ENCODE peak calls at places on chromosomes 13 and 19, in six cellular contexts. O is H1, M is breast epithelium, X is SK-N-MC, V is stomach, P is transverse colon. A is an unnamed sample.

GRCh38 chr13:25062479-25062878 is 33.5 kb upstream of the PABPC3 start:
- DNase-seq in V (no peak), O (no peak), P (no peak), M (no peak), X (no peak), A (no peak)

GRCh38 chr13:101709952-101710351 is 257.5 kb downstream of the ITGBL1 start:
- DNase-seq in M (no peak), O (no peak), X (no peak), P (no peak), V (no peak), A (no peak)

GRCh38 chr13:113965383-113965874 is 8.4 kb downstream of the C13orf46 start:
- DNase-seq in X (no peak), P (no peak), M (no peak), O (no peak), V (no peak), A (no peak)

GRCh38 chr13:29522044-29522685 is 73.3 kb downstream of the SLC7A1 start:
- DNase-seq in O (no peak), V (no peak), M (no peak), P (no peak), X (no peak), A (no peak)

GRCh38 chr19:7560271-7560670 is 24.8 kb downstream of the PNPLA6 start:
- DNase-seq in X (no peak), V (no peak), M (no peak), P (no peak), O (no peak), A (no peak)

GRCh38 chr19:29256516-29256915 is 43.6 kb upstream of the UQCRFS1 start:
- DNase-seq in V (no peak), X (no peak), O (no peak), P (no peak), M (no peak), A (no peak)

GRCh38 chr13:102769679-102770078 is 3.9 kb downstream of the TEX30 start:
- DNase-seq in O (no peak), V (no peak), M (no peak), X (no peak), P (no peak), A (no peak)

GRCh38 chr19:5193192-5193591 is 147.4 kb downstream of the PTPRS start:
- DNase-seq in M (no peak), P (no peak), O (peak; percentile 60), V (no peak), X (no peak), A (no peak)

GRCh38 chr19:6087074-6087506 is 23.2 kb downstream of the RFX2 start:
- DNase-seq in X (no peak), O (no peak), V (no peak), M (no peak), P (peak; percentile 53), A (no peak)

GRCh38 chr13:95641961-95642621 is 2.4 kb downstream of the DZIP1 start:
- DNase-seq in V (peak; percentile 54), X (no peak), M (no peak), P (peak; percentile 41), O (peak; percentile 81), A (peak; percentile 77)

GRCh38 chr13:34578471-34578870 is 363.6 kb upstream of the NBEA start:
- DNase-seq in O (no peak), X (no peak), M (no peak), V (no peak), P (no peak), A (no peak)

GRCh38 chr19:35497406-35497805 is 7.1 kb upstream of the KRTDAP start:
- DNase-seq in X (no peak), P (no peak), V (no peak), M (no peak), O (no peak), A (no peak)

GRCh38 chr19:19405919-19406877 is 723 bp downstream of the GATAD2A start:
- DNase-seq in P (peak; percentile 57), O (peak; percentile 78), M (no peak), V (peak; percentile 49), X (no peak), A (peak; percentile 75)

GRCh38 chr13:74464656-74465055 is 330.5 kb upstream of the KLF12 start:
- DNase-seq in P (no peak), X (peak; percentile 85), V (no peak), O (no peak), M (no peak), A (no peak)

GRCh38 chr13:29817604-29818378 is 32.6 kb downstream of the UBL3 start:
- DNase-seq in M (no peak), O (no peak), V (no peak), P (no peak), X (no peak), A (no peak)

GRCh38 chr19:3524075-3524842 is 14.7 kb upstream of the TEKTIP1 start:
- DNase-seq in P (no peak), O (no peak), M (no peak), X (no peak), V (no peak), A (no peak)

GRCh38 chr13:86684402-86684801 is 885.2 kb upstream of the SLITRK6 start:
- DNase-seq in M (no peak), X (no peak), V (no peak), O (no peak), P (no peak), A (no peak)

GRCh38 chr13:40306817-40307216 is 359.6 kb downstream of the FOXO1 start:
- DNase-seq in X (no peak), O (no peak), M (no peak), V (no peak), P (no peak), A (no peak)

GRCh38 chr13:21319869-21320641 is 139.0 kb downstream of the ZDHHC20 start:
- DNase-seq in V (no peak), P (no peak), X (no peak), M (no peak), O (no peak), A (no peak)

GRCh38 chr19:47608908-47609879 is at the start of gene BICRA:
- DNase-seq in X (no peak), P (peak; percentile 84), O (peak; percentile 88), V (peak; percentile 87), M (peak; percentile 82), A (peak; percentile 94)

DNA sequence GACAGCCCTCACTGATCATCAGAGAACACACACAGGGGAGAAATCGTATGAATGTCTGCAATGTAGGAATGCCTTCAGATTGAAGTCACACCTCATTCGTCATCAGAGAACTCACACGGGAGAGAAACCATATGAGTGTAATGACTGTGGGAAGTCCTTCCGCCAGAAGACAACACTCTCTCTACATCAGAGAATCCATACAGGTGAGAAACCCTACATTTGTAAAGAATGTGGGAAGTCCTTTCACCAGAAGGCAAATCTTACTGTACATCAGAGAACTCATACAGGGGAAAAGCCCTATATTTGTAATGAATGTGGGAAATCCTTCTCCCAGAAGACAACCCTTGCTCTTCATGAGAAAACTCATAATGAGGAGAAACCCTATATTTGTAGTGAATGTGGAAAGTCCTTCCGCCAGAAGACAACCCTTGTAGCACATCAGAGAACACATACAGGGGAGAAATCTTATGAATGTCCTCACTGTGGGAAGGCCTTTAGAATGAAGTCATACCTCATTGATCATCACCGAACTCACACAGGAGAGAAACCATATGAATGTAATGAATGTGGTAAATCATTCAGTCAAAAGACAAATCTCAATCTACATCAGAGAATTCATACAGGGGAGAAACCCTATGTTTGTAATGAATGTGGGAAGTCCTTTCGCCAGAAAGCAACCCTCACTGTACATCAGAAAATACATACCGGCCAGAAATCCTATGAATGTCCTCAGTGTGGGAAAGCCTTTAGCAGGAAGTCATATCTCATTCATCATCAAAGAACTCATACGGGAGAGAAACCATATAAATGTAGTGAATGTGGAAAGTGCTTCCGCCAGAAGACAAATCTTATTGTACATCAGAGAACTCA is 32.5 kb downstream of the ZNF567 start:
- DNase-seq in P (no peak), M (no peak), X (no peak), O (no peak), V (no peak), A (no peak)
- H3K9me3 ChIP-seq in P (peaks cover 95% of the 10 kb centered on the region), M (peaks cover 100% of the 10 kb centered on the region), X (peaks cover 60% of the 10 kb centered on the region), O (peaks cover 83% of the 10 kb centered on the region), V (peaks cover 100% of the 10 kb centered on the region), A (peaks cover 95% of the 10 kb centered on the region)

DNA sequence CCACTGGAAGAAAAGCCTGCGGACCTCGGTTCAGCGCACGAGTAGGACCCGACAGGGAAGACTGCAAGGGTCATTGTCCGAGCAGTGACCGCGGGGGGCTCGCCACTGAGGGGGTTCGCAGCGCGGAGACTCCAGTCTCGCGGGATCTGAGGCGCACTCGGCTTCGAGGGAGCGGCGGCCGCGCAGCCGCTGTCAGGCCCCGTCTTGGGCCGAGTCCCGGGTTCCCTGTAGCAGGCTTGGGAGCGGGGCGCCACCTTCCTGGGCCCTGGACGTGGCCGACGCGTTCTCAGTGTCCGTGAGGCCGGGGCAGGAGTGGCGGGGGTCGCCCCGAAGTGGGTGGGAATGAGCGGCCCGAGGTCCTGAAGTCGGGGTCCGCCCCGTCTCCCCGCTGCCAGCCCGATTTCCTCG is 474 bp upstream of the FAM174C start:
- DNase-seq in X (no peak), M (no peak), V (no peak), O (peak; percentile 77), P (no peak), A (peak; percentile 77)
- H3K4me3 ChIP-seq in X (peak overlapping the region; percentile 93), M (peak overlapping the region; percentile 79), V (peak overlapping the region; percentile 76), O (peak overlapping the region; percentile 77), P (peak overlapping the region; percentile 67), A (peak overlapping the region; percentile 27)

GRCh38 chr19:44993926-44994537 is 7.2 kb upstream of the RELB start:
- DNase-seq in P (no peak), V (no peak), M (no peak), X (no peak), O (no peak), A (peak; percentile 60)
- TF ChIP-seq POLR2AphosphoS5 in P (no peak), V (no peak), M (no peak), X (peak; percentile 14), O (no peak), A (no peak)

GRCh38 chr13:60152904-60153303 is 10.8 kb downstream of the DIAPH3 start:
- DNase-seq in V (no peak), P (no peak), M (no peak), X (no peak), O (no peak), A (no peak)
- H3K9me3 ChIP-seq in V (no peaks in the 10 kb centered on the region), P (no peaks in the 10 kb centered on the region), M (no peaks in the 10 kb centered on the region), X (no peaks in the 10 kb centered on the region), O (no peaks in the 10 kb centered on the region), A (no peaks in the 10 kb centered on the region)

DNA sequence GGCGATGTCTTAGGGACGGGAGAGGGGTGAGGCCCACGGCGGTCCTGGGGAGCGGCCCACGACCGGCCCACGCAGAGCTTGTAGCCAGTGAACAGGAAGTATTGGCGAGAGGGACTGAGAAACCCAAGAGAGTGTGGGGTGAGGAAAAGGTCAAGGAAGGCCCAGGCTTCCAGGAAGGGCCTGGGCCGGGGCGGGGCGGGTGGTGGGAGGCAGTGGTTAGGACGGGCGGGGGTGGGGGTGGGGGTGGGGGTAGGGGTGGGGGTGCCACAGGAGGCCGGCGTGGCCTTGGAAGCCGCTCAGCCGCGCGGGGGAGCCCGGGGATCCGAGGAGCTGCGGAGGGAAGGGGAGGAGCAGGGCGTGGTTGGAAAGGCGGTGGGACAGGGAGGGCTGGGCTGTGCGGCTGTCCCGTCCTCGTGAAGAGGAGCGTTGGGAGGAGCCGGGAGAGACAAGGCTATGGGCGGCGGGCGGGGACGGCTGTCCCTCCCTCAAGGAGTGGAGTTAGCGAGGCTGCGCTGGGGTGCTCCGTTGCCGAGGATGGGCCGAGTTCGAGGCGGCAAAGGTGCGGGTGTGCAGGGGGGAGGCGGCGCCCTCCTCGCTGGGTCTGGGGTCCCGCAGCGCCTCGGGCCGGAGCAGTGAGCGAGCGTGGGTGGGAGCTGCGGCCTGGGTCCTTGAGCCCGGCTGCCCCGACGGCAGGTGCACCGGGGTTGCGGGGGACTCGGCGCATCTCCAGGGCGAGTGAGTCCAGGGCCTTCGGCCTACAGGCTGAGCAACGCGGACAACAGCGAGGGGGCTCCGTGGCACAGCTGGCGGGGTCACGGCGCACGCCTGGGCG is 254.4 kb upstream of the SGCG start:
- DNase-seq in O (peak; percentile 80), X (no peak), M (peak; percentile 79), V (no peak), P (peak; percentile 67), A (peak; percentile 94)
- H3K4me3 ChIP-seq in O (peak overlapping the region; percentile 40), X (no peak overlapping the region), M (peak overlapping the region; percentile 55), V (peak overlapping the region; percentile 47), P (peak overlapping the region; percentile 40), A (peak overlapping the region; percentile 67)

GRCh38 chr19:58550362-58551122 is 4.4 kb downstream of the CHMP2A start:
- DNase-seq in O (no peak), P (no peak), V (no peak), X (no peak), M (no peak), A (no peak)
- TF ChIP-seq POLR2AphosphoS5 in O (peak; percentile 71), P (no peak), V (no peak), X (peak; percentile 9), M (no peak), A (no peak)

A was measured in sigmoid colon.